ENCODE peak calls at places on chromosomes 2 and 18, in five cellular contexts. B, O, D, K and Z are unnamed samples.

GRCh38 chr2:218224206-218224605 is 7.2 kb downstream of the ARPC2 start:
- DNase-seq in B (no peak), O (no peak), D (no peak), K (no peak), Z (no peak)

GRCh38 chr2:19667085-19667484 is 234.7 kb downstream of the TTC32 start:
- DNase-seq in B (no peak), O (no peak), D (peak), K (no peak), Z (no peak)

GRCh38 chr2:241702405-241703127 is 727 bp downstream of the ING5 start:
- DNase-seq in B (peak), O (peak), D (peak), K (peak), Z (peak)

GRCh38 chr2:59006204-59006603 is 765.1 kb upstream of the FANCL start:
- DNase-seq in B (no peak), O (no peak), D (no peak), K (no peak), Z (no peak)

GRCh38 chr2:168626096-168626495 is 170.0 kb downstream of the CERS6 start:
- DNase-seq in B (no peak), O (no peak), D (no peak), K (no peak), Z (no peak)

GRCh38 chr2:61898810-61899209 is 6.7 kb upstream of the COMMD1 start:
- DNase-seq in B (no peak), O (no peak), D (peak), K (no peak), Z (no peak)

GRCh38 chr2:209423562-209424541 is at the start of gene MAP2:
- DNase-seq in B (peak), O (peak), D (peak), K (peak), Z (peak)

GRCh38 chr2:209253544-209253943 is 170.3 kb upstream of the MAP2 start:
- DNase-seq in B (no peak), O (no peak), D (no peak), K (no peak), Z (no peak)

GRCh38 chr2:86809481-86810121 is 18.9 kb upstream of the CD8A start:
- DNase-seq in B (no peak), O (peak), D (no peak), K (no peak), Z (no peak)

GRCh38 chr18:58268849-58269248 is 224.8 kb downstream of the NEDD4L start:
- DNase-seq in B (no peak), O (no peak), D (peak), K (no peak), Z (no peak)

GRCh38 chr2:202278944-202279343 is 13.4 kb downstream of the NOP58 start:
- DNase-seq in B (no peak), O (no peak), D (peak), K (no peak), Z (no peak)

GRCh38 chr2:17319090-17319489 is 199.2 kb downstream of the RAD51AP2 start:
- DNase-seq in B (no peak), O (no peak), D (no peak), K (no peak), Z (no peak)

GRCh38 chr18:5879479-5879882 is 15.8 kb downstream of the TMEM200C start:
- DNase-seq in B (no peak), O (no peak), D (peak), K (no peak), Z (no peak)

GRCh38 chr2:119354860-119355259 is 11.8 kb downstream of the C2orf76 start:
- DNase-seq in B (no peak), O (no peak), D (no peak), K (no peak), Z (no peak)

GRCh38 chr18:11366410-11366809 is 217.0 kb upstream of the PIEZO2 start:
- DNase-seq in B (no peak), O (no peak), D (no peak), K (no peak), Z (no peak)

GRCh38 chr2:26623541-26624497 is 17.3 kb downstream of the CIB4 start:
- DNase-seq in B (no peak), O (peak), D (peak), K (peak), Z (no peak)

GRCh38 chr2:121297217-121297830 is 12.3 kb upstream of the TFCP2L1 start:
- DNase-seq in B (no peak), O (peak), D (peak), K (no peak), Z (peak)

GRCh38 chr2:80482276-80482675 is 177.7 kb upstream of the LRRTM1 start:
- DNase-seq in B (no peak), O (no peak), D (no peak), K (no peak), Z (no peak)

GRCh38 chr2:85737481-85737880 is 16.3 kb upstream of the ATOH8 start:
- DNase-seq in B (peak), O (no peak), D (peak), K (peak), Z (peak)

GRCh38 chr2:146982393-146982846 is 862.4 kb upstream of the ACVR2A start:
- DNase-seq in B (peak), O (no peak), D (peak), K (no peak), Z (no peak)

GRCh38 chr18:25262920-25263319 is 89.0 kb downstream of the ZNF521 start:
- DNase-seq in B (no peak), O (no peak), D (no peak), K (no peak), Z (no peak)

GRCh38 chr2:166179201-166179600 is 51.4 kb upstream of the SCN1A start:
- DNase-seq in B (no peak), O (no peak), D (no peak), K (no peak), Z (no peak)
- TF ChIP-seq CTCF in B (no peak), O (peak), D (peak), K (no peak), Z (no peak)

GRCh38 chr2:127536707-127537106 is 1.2 kb downstream of the MYO7B start:
- DNase-seq in B (no peak), O (no peak), D (no peak), K (no peak), Z (no peak)
- TF ChIP-seq CTCF in B (no peak), O (no peak), D (no peak), K (no peak), Z (no peak)

GRCh38 chr2:6423944-6424343 is 441.8 kb downstream of the CMPK2 start:
- DNase-seq in B (no peak), O (no peak), D (no peak), K (no peak), Z (no peak)
- TF ChIP-seq CTCF in B (no peak), O (no peak), D (no peak), K (no peak), Z (no peak)

GRCh38 chr2:187655001-187655400 is 100.8 kb upstream of the TFPI start:
- DNase-seq in B (no peak), O (peak), D (no peak), K (no peak), Z (no peak)

GRCh38 chr2:187654535-187654934 is 100.3 kb upstream of the TFPI start:
- DNase-seq in B (no peak), O (peak), D (peak), K (no peak), Z (no peak)

GRCh38 chr2:187656123-187656522 is 101.9 kb upstream of the TFPI start:
- DNase-seq in B (no peak), O (no peak), D (no peak), K (no peak), Z (no peak)

DNA sequence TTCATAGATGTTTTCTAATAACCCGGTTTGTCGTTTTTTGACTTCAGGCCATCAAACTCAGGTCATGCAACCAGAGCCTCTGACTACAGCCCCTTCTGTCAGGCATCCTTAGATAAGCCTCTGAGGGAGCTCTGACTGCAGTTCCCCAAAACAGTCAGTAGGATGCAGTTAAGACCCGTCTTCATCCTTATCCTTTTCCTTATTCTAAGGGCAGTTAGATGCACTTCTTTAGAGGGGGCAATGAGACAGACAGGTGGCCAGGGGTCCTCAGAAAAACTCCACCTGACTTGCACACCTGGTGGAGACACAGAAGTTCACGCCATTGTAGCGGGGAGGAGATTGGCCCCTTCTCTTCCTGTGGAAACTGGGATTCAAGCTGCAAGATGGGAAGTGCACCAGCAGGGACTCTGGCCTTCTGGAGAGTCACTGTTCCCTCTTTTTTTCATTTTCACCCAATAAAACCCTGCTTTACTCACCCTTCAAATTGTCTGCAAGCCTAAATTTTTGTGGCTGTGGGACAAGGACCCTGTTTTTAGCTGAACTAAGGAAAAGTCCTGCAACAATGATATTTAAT is 104.8 kb upstream of the TFPI start:
- DNase-seq in B (no peak), O (peak), D (peak), K (no peak), Z (no peak)
- TF ChIP-seq CTCF in B (no peak), O (peak), D (no peak), K (no peak), Z (no peak)

DNA sequence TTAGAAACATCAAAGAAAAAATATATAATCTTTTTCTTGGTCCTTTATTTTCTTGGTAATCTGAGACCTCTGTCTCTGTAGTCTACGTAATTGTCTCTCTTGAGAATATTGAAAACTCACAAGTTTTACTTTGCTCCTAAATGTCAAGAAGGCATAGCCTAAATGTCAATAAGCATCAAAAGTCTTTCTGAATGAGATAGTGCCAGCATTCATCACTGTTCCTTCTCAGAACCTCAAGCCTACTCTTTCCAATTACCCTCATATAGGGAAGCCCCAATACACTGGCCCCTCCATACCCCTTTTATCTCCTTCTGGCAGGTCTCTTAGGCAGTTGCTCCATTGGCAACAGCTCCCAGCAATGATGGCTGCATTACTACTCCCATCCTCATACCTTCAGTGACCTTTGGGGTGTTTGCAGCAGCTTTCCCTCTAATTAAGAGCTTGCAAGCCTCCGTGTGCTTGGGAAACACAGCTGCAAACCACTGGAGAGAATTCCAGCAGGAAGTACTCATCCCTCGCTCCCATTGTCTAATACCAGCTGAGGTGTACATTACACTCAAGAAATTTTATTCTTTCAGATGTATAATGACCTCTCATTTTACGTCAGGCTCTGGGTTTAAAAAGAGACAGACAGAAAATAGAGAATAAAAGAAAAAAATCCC is 95.8 kb downstream of the KYNU start:
- DNase-seq in B (no peak), O (no peak), D (no peak), K (no peak), Z (no peak)
- TF ChIP-seq CTCF in B (no peak), O (no peak), D (no peak), K (no peak), Z (no peak)

DNA sequence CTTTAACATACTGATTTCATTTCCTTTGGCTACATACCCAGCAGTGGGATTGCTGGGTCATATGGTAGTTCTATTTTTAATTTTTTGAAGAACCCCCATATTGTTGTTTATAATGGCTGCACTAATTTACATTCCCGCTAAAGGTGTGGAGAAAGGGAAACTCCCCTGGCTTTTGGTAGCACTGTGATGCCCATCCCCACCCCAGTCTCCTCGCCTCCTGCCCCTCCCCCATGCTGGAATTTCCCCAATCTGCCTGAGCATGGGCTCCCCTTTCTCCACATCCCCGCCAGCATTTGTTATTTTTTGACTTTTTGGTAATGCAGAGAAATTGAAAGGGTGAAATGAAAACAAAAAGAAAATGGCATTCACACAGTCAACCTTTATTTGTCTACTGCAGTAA is 30.0 kb upstream of the SULT1C4 start:
- DNase-seq in B (no peak), O (no peak), D (no peak), K (no peak), Z (no peak)
- TF ChIP-seq CTCF in B (no peak), O (no peak), D (no peak), K (no peak), Z (no peak)

GRCh38 chr18:75358928-75359327 is 68.6 kb downstream of the SMIM21 start:
- DNase-seq in B (no peak), O (no peak), D (peak), K (no peak), Z (no peak)

GRCh38 chr18:75363446-75364225 is 63.9 kb downstream of the SMIM21 start:
- DNase-seq in B (no peak), O (no peak), D (no peak), K (no peak), Z (no peak)

GRCh38 chr18:75362435-75362834 is 65.1 kb downstream of the SMIM21 start:
- DNase-seq in B (no peak), O (no peak), D (no peak), K (no peak), Z (no peak)

GRCh38 chr18:75360941-75361340 is 66.6 kb downstream of the SMIM21 start:
- DNase-seq in B (no peak), O (no peak), D (no peak), K (no peak), Z (no peak)

GRCh38 chr18:75360206-75360605 is 67.3 kb downstream of the SMIM21 start:
- DNase-seq in B (no peak), O (no peak), D (no peak), K (peak), Z (no peak)
- TF ChIP-seq CTCF in B (no peak), O (no peak), D (no peak), K (no peak), Z (no peak)